ENCODE peak calls at places on chromosomes 3 and 15, in five cellular contexts. A is mesendoderm, E is astrocyte, N is GM23338, Q is neuronal stem cell. S is an unnamed sample.

GRCh38 chr3:4983739-4984510 is 4.7 kb downstream of the BHLHE40 start:
- DNase-seq in N (no peak), E (peak; percentile 96), A (peak; percentile 80), Q (no peak), S (peak; percentile 93)

GRCh38 chr3:66276705-66277274 is 56.0 kb downstream of the SLC25A26 start:
- DNase-seq in A (peak; percentile 79), Q (peak; percentile 61), E (peak; percentile 46), N (peak; percentile 84), S (peak; percentile 68)

GRCh38 chr3:184805351-184806038 is 6.5 kb upstream of the VPS8 start:
- DNase-seq in E (no peak), N (no peak), Q (no peak), A (no peak), S (no peak)

GRCh38 chr15:73934281-73934680 is 8.0 kb downstream of the LOXL1 start:
- DNase-seq in N (no peak), E (no peak), A (no peak), Q (no peak), S (peak; percentile 44)

GRCh38 chr3:39317571-39318169 is 11.8 kb upstream of the CCR8 start:
- DNase-seq in A (peak; percentile 1), Q (no peak), N (no peak), E (no peak), S (no peak)

GRCh38 chr3:194080913-194081800 is 54.8 kb upstream of the HES1 start:
- DNase-seq in E (no peak), N (no peak), A (no peak), Q (no peak), S (no peak)

GRCh38 chr3:2765002-2765579 is 345.1 kb downstream of the IL5RA start:
- DNase-seq in N (peak; percentile 66), Q (no peak), E (no peak), A (peak; percentile 76), S (no peak)

GRCh38 chr15:81498314-81498713 is 124.3 kb upstream of the TMC3 start:
- DNase-seq in Q (no peak), A (no peak), E (no peak), N (no peak), S (no peak)

GRCh38 chr3:170809975-170810357 is 60.0 kb downstream of the RPL22L1 start:
- DNase-seq in E (peak; percentile 43), A (no peak), Q (no peak), N (no peak), S (peak; percentile 15)

DNA sequence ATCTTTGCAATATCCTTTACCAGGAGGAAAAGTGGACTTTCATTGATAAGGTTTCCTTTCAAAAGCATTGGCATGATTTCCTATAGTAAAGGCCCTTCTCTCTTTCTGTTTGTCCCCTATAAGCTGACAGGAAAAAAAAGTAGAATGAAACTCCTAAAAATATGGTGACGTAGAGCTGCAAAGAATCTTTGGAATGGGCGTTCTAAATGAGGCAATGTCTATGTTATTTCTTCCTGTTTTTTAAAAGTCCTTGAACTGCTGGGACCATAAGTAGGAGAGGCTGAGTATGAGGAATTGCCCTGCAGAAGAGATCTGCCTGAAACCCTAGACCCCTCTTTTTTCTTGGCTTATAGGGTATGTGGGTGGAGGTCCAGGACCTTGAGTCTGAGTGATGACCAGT is 17.2 kb downstream of the ST3GAL6 start:
- DNase-seq in Q (no peak), A (peak; percentile 16), N (no peak), E (peak; percentile 74), S (peak; percentile 4)
- H3K4me2 ChIP-seq in Q (no peak overlapping the region), A (no peak overlapping the region), N (no peak overlapping the region), E (peak overlapping the region; percentile 62), S (peak overlapping the region; percentile 61)

DNA sequence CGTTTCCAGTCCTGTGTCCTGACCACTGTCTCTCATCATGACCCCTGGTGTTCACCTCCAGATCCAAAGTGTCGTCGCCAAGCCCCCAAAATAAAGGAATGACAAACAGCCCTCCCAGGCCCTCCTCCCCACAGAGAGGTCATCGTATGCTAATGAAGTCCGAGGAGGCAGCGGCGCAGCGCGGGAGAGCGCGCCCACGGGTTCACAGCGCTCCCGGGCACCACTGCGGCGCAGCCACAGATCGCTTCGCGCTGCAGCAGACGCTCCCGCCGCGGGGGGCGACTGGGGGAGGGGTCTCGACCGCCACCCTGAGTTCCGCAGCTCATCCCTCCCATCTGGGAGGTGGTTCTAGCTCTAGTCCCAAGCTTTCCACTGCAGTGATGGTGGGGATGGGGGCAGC is 1.3 kb downstream of the DGKG start:
- DNase-seq in E (no peak), Q (peak; percentile 24), N (peak; percentile 65), A (peak; percentile 22), S (no peak)
- H3K4me3 ChIP-seq in E (no peak overlapping the region), Q (no peak overlapping the region), N (peak overlapping the region; percentile 77), A (no peak overlapping the region), S (no peak overlapping the region)

GRCh38 chr3:144079634-144080033 is 108.0 kb downstream of the DIPK2A start:
- DNase-seq in A (no peak), Q (no peak), E (no peak), N (no peak), S (no peak)

DNA sequence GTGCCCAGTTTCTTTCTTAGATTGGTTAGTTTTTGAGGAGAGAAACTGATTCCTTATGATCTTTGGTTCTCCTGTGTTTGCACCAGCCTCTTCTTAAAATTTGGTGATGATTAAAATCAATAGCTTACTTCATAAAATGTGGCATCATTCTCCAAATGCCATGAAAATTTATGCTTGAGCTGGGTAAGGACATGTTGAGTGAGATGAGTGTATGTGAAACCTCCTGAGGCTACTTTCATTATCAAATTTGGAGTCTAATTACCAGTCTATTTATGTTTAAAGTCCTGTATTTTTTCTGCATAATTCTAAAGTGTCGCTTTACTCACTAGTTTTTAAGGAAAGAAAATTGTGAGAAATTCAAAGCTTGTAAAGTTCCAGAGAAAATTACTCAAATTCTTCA is 102.1 kb downstream of the DIPK2A start:
- DNase-seq in A (no peak), Q (no peak), N (no peak), E (no peak), S (no peak)
- H3K4me2 ChIP-seq in A (no peak overlapping the region), Q (no peak overlapping the region), N (no peak overlapping the region), E (no peak overlapping the region), S (no peak overlapping the region)

DNA sequence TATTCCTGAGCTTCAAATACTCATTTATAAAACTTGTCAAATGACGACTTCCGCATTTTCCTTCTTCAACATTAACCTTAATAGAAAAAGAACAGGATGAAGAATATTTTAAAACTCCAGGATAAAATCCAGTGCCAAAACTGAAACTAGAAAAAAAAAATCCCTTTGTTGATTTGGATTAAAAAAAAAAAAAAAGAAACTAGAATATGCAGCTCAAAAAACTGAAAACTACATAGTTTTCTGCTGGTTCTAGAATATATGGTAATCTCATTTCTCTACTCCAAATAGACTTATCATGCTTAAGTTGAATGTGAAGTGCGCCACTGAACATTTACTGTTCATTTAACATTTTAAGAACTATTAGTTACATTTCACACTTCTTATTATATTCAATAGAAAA is 6.0 kb downstream of the TRA2B start:
- DNase-seq in Q (no peak), N (no peak), E (no peak), A (no peak), S (no peak)
- H3K4me3 ChIP-seq in Q (no peak overlapping the region), N (peak overlapping the region; percentile 95), E (peak overlapping the region; percentile 36), A (no peak overlapping the region), S (no peak overlapping the region)

DNA sequence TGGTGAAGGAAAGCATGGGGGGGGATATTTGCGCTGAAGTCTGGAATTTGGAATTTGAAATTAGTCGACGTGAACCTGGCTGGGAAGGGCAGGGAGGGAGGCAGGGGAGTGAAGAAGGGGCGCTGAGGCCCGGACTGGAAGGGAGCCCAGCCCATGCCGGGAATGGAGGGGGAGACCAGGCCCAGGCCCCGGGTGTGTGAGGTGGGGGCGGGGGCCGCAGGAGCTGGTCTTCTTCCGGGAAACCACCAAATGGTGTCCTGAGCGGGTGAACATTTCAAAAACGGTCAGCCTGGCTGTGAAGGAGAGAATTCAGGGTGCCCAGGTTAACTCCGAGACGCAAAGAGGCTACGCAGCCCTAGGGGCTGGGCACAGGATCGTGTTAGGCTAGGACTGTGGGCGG is 497 bp upstream of the PRR20G start:
- DNase-seq in A (no peak), Q (no peak), N (no peak), E (no peak), S (no peak)
- H3K4me2 ChIP-seq in A (no peak overlapping the region), Q (no peak overlapping the region), N (no peak overlapping the region), E (no peak overlapping the region), S (no peak overlapping the region)

GRCh38 chr3:9062570-9062969 is 99.3 kb upstream of the RAD18 start:
- DNase-seq in Q (no peak), A (no peak), N (no peak), E (no peak), S (no peak)
- H3K4me3 ChIP-seq in Q (no peak overlapping the region), A (no peak overlapping the region), N (no peak overlapping the region), E (no peak overlapping the region), S (no peak overlapping the region)

GRCh38 chr3:97910931-97911351 is 61.3 kb downstream of the RIOX2 start:
- DNase-seq in A (peak; percentile 93), N (no peak), Q (no peak), E (no peak), S (no peak)
- H3K4me2 ChIP-seq in A (no peak overlapping the region), N (peak overlapping the region; percentile 69), Q (no peak overlapping the region), E (no peak overlapping the region), S (no peak overlapping the region)

DNA sequence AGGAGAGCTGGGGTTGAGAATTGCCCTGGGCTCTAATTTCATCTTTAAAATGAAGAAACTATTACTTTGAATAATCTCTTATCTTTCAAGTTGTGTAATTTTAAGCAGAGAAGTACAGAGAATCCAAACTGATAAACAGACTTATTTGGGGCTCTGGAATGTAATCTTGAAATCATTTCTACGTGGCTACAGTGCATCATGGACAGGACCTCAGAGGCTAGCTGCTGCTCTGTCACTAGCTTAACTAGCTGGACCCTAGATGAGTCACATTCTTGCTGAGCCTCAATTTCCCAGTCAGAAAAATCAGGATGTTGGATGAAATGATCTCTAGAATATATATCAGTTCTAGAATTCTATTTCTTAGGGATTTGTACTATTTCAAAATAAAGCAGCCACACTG is 47.3 kb downstream of the RASGRP1 start:
- DNase-seq in A (no peak), E (no peak), N (no peak), Q (no peak), S (peak; percentile 66)
- H3K4me3 ChIP-seq in A (no peak overlapping the region), E (no peak overlapping the region), N (no peak overlapping the region), Q (no peak overlapping the region), S (no peak overlapping the region)

DNA sequence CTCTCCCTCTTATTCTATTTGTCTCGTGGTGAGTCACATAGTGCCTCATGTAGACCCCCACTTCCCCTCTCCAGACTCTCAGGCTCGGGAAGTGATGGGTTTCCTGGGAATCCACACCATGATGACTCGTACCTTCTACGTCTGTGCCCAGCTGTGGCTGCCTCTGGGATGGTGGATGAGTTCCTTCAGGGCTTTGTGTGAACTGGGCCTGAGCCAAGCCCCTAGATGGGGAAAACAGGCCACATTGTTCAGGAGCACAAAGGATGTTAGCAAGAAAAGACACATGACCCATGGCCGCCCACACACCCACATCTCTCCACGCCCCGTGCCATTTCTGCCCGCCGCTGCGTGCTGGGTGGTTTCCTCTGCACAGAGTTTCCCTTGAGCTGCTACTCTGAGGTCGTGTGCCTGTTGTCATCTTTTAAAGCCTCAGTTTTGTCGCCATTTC is 10.5 kb downstream of the ISG20 start:
- DNase-seq in N (no peak), A (peak; percentile 63), Q (no peak), E (peak; percentile 95), S (peak; percentile 98)
- H3K4me2 ChIP-seq in N (no peak overlapping the region), A (no peak overlapping the region), Q (no peak overlapping the region), E (peak overlapping the region; percentile 72), S (peak overlapping the region; percentile 11)

GRCh38 chr3:174862101-174862500 is 3.0 kb downstream of the NAALADL2 start:
- DNase-seq in Q (no peak), E (no peak), N (peak; percentile 69), A (peak; percentile 85), S (no peak)

GRCh38 chr3:174859756-174860155 is 622 bp downstream of the NAALADL2 start:
- DNase-seq in Q (no peak), E (no peak), N (peak; percentile 16), A (no peak), S (no peak)

GRCh38 chr3:174859109-174859735 is at the start of gene NAALADL2:
- DNase-seq in Q (no peak), N (no peak), A (peak; percentile 7), E (no peak), S (no peak)

GRCh38 chr3:174863488-174863887 is 4.4 kb downstream of the NAALADL2 start:
- DNase-seq in E (no peak), A (peak; percentile 15), Q (no peak), N (no peak), S (no peak)

GRCh38 chr3:174862666-174863065 is 3.5 kb downstream of the NAALADL2 start:
- DNase-seq in A (no peak), N (no peak), Q (no peak), E (no peak), S (no peak)
- H3K4me3 ChIP-seq in A (no peak overlapping the region), N (no peak overlapping the region), Q (no peak overlapping the region), E (no peak overlapping the region), S (no peak overlapping the region)

S was measured in osteoblast.